ENCODE peak calls at places on chromosome 7, in eight cellular contexts. C is NB4, U is HepG2, X is IMR-90, E is stomach, V is upper lobe of left lung, R is tibial nerve, S is GM12892. T is an unnamed sample.
A peak's percentile ranks its signal among the peaks of the same experiment; 100 is the strongest.

GRCh38 chr7:14717711-14718304 is 184.7 kb downstream of the DGKB start:
- DNase-seq in V (no peak), X (peak; percentile 13), E (no peak), R (no peak), U (no peak), C (peak; percentile 24), S (no peak), T (no peak)

GRCh38 chr7:106774768-106775551 is 90.1 kb upstream of the PIK3CG start:
- DNase-seq in V (no peak), S (no peak), E (no peak), R (no peak), C (peak; percentile 34), X (peak; percentile 27), U (no peak), T (peak; percentile 52)

GRCh38 chr7:148906707-148907498 is 22.8 kb upstream of the EZH2 start:
- DNase-seq in S (no peak), R (no peak), C (no peak), X (no peak), E (no peak), V (no peak), U (no peak), T (no peak)

GRCh38 chr7:155470686-155471638 is 13.0 kb downstream of the EN2 start:
- DNase-seq in C (no peak), V (peak; percentile 59), E (no peak), X (no peak), S (no peak), R (no peak), U (no peak), T (no peak)

GRCh38 chr7:130365511-130366441 is 14.5 kb upstream of the CPA1 start:
- DNase-seq in V (no peak), R (no peak), X (peak; percentile 94), S (peak; percentile 65), E (peak; percentile 28), U (no peak), C (no peak), T (no peak)

GRCh38 chr7:159137906-159138305 is 6.8 kb downstream of the VIPR2 start:
- DNase-seq in E (peak; percentile 3), C (no peak), U (no peak), S (no peak), R (no peak), X (no peak), V (no peak), T (no peak)

GRCh38 chr7:129989466-129989865 is 36.7 kb upstream of the UBE2H start:
- DNase-seq in C (no peak), E (no peak), U (no peak), V (no peak), S (no peak), R (no peak), X (no peak), T (no peak)

GRCh38 chr7:18041202-18041601 is 13.6 kb upstream of the PRPS1L1 start:
- DNase-seq in R (no peak), X (peak; percentile 26), E (no peak), V (no peak), C (no peak), S (no peak), U (no peak), T (no peak)

GRCh38 chr7:106036004-106036403 is 72.9 kb downstream of the CDHR3 start:
- DNase-seq in X (no peak), S (no peak), V (no peak), U (no peak), C (no peak), R (no peak), E (no peak), T (no peak)

GRCh38 chr7:36227223-36227622 is 74.2 kb downstream of the EEPD1 start:
- DNase-seq in S (no peak), U (no peak), E (peak; percentile 30), X (peak; percentile 72), C (no peak), V (no peak), R (peak; percentile 28), T (no peak)

GRCh38 chr7:148963583-148964509 is 64.5 kb downstream of the PDIA4 start:
- DNase-seq in U (peak; percentile 36), C (no peak), R (no peak), S (no peak), V (no peak), X (no peak), E (no peak), T (peak; percentile 35)

GRCh38 chr7:158024881-158025280 is 562.7 kb downstream of the PTPRN2 start:
- DNase-seq in C (no peak), R (no peak), U (no peak), V (no peak), E (peak; percentile 5), X (no peak), S (no peak), T (no peak)

GRCh38 chr7:51325937-51326336 is 9.3 kb upstream of the COBL start:
- DNase-seq in R (no peak), X (no peak), E (no peak), S (no peak), C (no peak), U (no peak), V (no peak), T (no peak)

GRCh38 chr7:31066516-31067130 is 14.5 kb downstream of the ADCYAP1R1 start:
- DNase-seq in X (no peak), V (no peak), S (no peak), R (no peak), C (no peak), E (no peak), U (no peak), T (no peak)

GRCh38 chr7:39811161-39811614 is 138.9 kb upstream of the CDK13 start:
- DNase-seq in V (no peak), C (peak; percentile 18), E (no peak), S (no peak), U (no peak), X (peak; percentile 25), R (no peak), T (no peak)

GRCh38 chr7:68146970-68147369 is 1150.3 kb downstream of the TYW1 start:
- DNase-seq in R (no peak), U (no peak), C (no peak), S (no peak), V (no peak), X (no peak), E (no peak), T (no peak)

GRCh38 chr7:84913731-84914130 is 273.1 kb downstream of the SEMA3D start:
- DNase-seq in C (no peak), S (no peak), R (no peak), E (no peak), X (peak; percentile 66), V (no peak), U (no peak), T (no peak)

GRCh38 chr7:102132209-102132752 is 154.4 kb upstream of the SH2B2 start:
- DNase-seq in E (no peak), S (no peak), U (peak; percentile 48), R (no peak), V (no peak), C (peak; percentile 23), X (no peak), T (no peak)

GRCh38 chr7:34748244-34749039 is 90.4 kb downstream of the NPSR1 start:
- DNase-seq in U (peak; percentile 99), V (no peak), S (no peak), X (peak; percentile 12), C (no peak), R (no peak), E (peak; percentile 88), T (no peak)

DNA sequence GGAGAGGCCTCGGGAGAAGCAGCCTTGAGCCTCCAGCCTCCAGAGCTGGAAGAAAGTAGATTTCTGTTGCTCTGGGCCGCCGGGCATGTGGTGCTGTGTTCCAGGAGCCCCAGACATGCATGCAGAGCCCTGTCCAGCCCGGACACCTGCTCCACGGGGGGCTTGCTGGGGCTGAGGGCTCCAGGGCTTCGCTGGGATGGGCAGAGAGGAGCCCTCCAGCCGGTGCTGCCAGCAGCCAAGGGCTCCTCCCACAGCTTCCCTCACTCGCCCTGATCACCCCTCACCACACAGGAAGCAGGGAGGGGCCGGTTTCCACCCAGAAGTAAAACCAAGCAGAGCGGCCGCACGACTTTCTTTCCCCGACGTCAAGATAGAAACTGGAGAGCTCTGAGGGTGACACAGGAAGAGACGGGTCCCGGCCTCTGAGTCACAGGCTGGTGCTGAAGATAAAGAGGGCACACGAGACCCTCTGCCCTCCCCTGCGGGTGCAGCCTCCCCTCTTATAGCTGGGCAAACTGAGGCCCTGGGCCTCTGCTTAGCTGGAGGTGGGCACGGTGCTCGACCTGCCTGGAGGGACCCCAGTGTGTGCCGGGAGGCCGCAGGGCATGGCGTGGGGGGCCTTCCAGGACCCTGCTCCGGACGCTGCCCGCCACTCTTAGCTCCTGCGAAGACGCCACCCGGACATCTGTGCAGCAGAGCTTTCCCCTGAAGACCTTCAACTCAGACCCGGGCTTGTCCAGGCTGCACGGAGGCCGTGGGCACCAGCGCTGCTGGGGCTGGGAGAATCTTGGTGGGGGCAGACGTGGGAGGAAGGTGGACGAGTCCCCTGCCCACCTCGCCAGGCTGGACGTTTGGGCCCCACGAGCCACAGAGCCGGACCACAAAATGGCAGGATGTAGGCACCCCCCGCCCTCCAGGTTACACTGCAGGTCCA is 31.1 kb downstream of the ADAP1 start:
- DNase-seq in V (peak; percentile 77), C (peak; percentile 97), S (peak; percentile 97), U (no peak), R (peak; percentile 31), X (peak; percentile 47), E (peak; percentile 70), T (no peak)
- TF ChIP-seq POLR2A in V (no peak), C (peak; percentile 11), S (peak; percentile 68), U (no peak), R (peak; percentile 18), X (no peak), E (no peak), T (peak; percentile 60)

GRCh38 chr7:28575241-28575643 is 162.9 kb downstream of the CREB5 start:
- DNase-seq in X (peak; percentile 22), C (no peak), E (no peak), R (no peak), U (no peak), S (no peak), V (no peak), T (no peak)
- TF ChIP-seq POLR2A in X (no peak), C (no peak), E (no peak), R (no peak), U (no peak), S (no peak), V (no peak), T (no peak)

GRCh38 chr7:40987571-40987970 is 715.3 kb downstream of the INHBA start:
- DNase-seq in V (no peak), S (no peak), U (no peak), C (no peak), E (no peak), R (no peak), X (peak; percentile 55), T (no peak)
- TF ChIP-seq POLR2A in V (no peak), S (no peak), U (no peak), C (no peak), E (no peak), R (no peak), X (no peak), T (no peak)

DNA sequence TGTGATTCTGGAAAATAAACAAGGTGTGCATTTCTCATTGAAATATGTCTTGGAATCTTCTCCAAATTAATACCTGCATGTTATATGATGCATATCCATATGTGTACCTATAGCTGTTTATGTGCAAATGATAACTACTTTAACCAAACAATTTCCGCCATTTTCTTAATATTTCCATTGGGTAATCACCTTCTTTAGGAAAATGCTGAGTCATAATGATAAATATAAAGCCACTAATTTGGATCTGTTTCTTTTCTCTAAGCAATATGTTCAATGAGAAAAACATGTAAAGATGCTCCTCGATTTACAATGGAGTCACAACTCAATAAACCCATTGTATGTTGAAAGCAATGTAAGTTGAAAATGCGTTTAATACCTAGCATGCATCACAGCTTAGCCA is 574.4 kb downstream of the CNTNAP2 start:
- DNase-seq in S (no peak), E (no peak), R (no peak), U (no peak), V (no peak), C (no peak), X (no peak), T (no peak)
- TF ChIP-seq POLR2A in S (no peak), E (no peak), R (no peak), U (no peak), V (no peak), C (no peak), X (no peak), T (no peak)

T was measured in erythroblast.